ENCODE peak calls at places on chromosomes 1 and 21, in four cellular contexts. F, M, X and B are unnamed samples.

GRCh38 chr1:32454726-32455125 is 10.1 kb upstream of the ZBTB8B start:
- DNase-seq in X (no peak), F (peak; percentile 84), M (peak; percentile 17), B (no peak)

GRCh38 chr1:29531596-29531995 is 295.3 kb downstream of the PTPRU start:
- DNase-seq in M (no peak), X (no peak), F (no peak), B (no peak)

GRCh38 chr21:37914211-37914900 is 1.9 kb downstream of the KCNJ6 start:
- DNase-seq in X (no peak), F (peak; percentile 71), M (no peak), B (no peak)

GRCh38 chr1:78491311-78492071 is 717 bp downstream of the PTGFR start:
- DNase-seq in X (peak; percentile 14), M (peak; percentile 14), F (peak; percentile 82), B (no peak)

GRCh38 chr1:54949971-54950360 is 30.5 kb upstream of the TMEM61 start:
- DNase-seq in M (no peak), X (no peak), F (no peak), B (no peak)

GRCh38 chr1:3553940-3554223 is 57.4 kb downstream of the MEGF6 start:
- DNase-seq in X (no peak), M (no peak), F (no peak), B (no peak)

GRCh38 chr1:102919659-102920058 is 188.7 kb downstream of the COL11A1 start:
- DNase-seq in F (no peak), X (no peak), M (no peak), B (no peak)

GRCh38 chr21:38454161-38454560 is 44.1 kb downstream of the ERG start:
- DNase-seq in M (no peak), F (no peak), X (no peak), B (no peak)

GRCh38 chr1:47993356-47993755 is 3.8 kb downstream of the TRABD2B start:
- DNase-seq in M (no peak), F (no peak), X (no peak), B (no peak)

GRCh38 chr21:15274701-15275255 is 210.0 kb upstream of the NRIP1 start:
- DNase-seq in X (no peak), F (no peak), M (no peak), B (no peak)

GRCh38 chr21:15278279-15278678 is 213.5 kb upstream of the NRIP1 start:
- DNase-seq in X (no peak), F (no peak), M (no peak), B (no peak)

GRCh38 chr21:15277498-15277897 is 212.7 kb upstream of the NRIP1 start:
- DNase-seq in M (no peak), F (no peak), X (no peak), B (no peak)

GRCh38 chr21:15275615-15276228 is 210.9 kb upstream of the NRIP1 start:
- DNase-seq in X (no peak), M (no peak), F (no peak), B (no peak)

DNA sequence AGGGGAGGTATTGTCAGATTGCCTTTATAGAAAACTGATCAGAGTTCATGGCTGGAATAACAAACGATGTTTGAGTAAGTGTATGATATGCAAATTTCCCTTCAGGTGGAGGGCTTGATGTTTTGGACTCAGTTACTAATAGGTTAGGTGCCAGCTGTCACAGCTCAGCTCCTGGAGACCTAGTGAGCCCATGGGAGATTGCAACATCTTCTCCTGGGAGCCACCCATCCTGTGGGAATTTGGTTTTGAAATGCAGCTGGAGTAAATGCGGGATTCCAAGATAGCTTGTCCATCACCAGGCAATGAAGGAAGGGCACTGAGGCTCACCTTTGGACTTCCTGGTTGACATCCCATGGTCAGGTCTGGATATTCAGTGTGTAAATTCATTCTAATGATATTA is 211.4 kb upstream of the NRIP1 start:
- DNase-seq in X (no peak), M (no peak), F (no peak), B (no peak)
- H3K4me3 ChIP-seq in X (no peak overlapping the region), M (no peak overlapping the region), F (no peak overlapping the region), B (no peak overlapping the region)

GRCh38 chr1:150280138-150280707 is 2.1 kb upstream of the CIART start:
- DNase-seq in X (no peak), M (no peak), F (no peak), B (no peak)

GRCh38 chr1:150281758-150282557 is at the start of gene CIART:
- DNase-seq in M (peak; percentile 92), X (peak; percentile 98), F (peak; percentile 99), B (peak; percentile 93)

GRCh38 chr1:150282558-150282958 is 204 bp downstream of the CIART start:
- DNase-seq in M (no peak), F (no peak), X (no peak), B (no peak)

GRCh38 chr1:150281221-150281757 is 1.1 kb upstream of the CIART start:
- DNase-seq in X (no peak), F (peak; percentile 86), M (peak; percentile 79), B (no peak)

GRCh38 chr1:150283260-150283659 is 906 bp downstream of the CIART start:
- DNase-seq in X (no peak), F (no peak), M (no peak), B (no peak)
- H3K4me3 ChIP-seq in X (peak overlapping the region; percentile 56), F (no peak overlapping the region), M (peak overlapping the region; percentile 76), B (peak overlapping the region; percentile 50)

GRCh38 chr1:212858055-212858460 is at the start of gene FLVCR1:
- DNase-seq in X (peak; percentile 86), M (peak; percentile 97), F (peak; percentile 98), B (peak; percentile 73)

GRCh38 chr1:212858461-212859265 is 588 bp downstream of the FLVCR1 start:
- DNase-seq in X (peak; percentile 7), F (peak; percentile 50), M (peak; percentile 16), B (no peak)

GRCh38 chr1:212860713-212861581 is 2.9 kb downstream of the FLVCR1 start:
- DNase-seq in F (peak; percentile 94), X (no peak), M (no peak), B (no peak)

GRCh38 chr1:212853658-212854057 is 4.4 kb upstream of the FLVCR1 start:
- DNase-seq in F (no peak), X (no peak), M (no peak), B (no peak)

GRCh38 chr1:212856755-212857154 is 1.3 kb upstream of the FLVCR1 start:
- DNase-seq in F (no peak), M (no peak), X (no peak), B (no peak)
- H3K4me3 ChIP-seq in F (no peak overlapping the region), M (peak overlapping the region; percentile 99), X (no peak overlapping the region), B (peak overlapping the region; percentile 89)

DNA sequence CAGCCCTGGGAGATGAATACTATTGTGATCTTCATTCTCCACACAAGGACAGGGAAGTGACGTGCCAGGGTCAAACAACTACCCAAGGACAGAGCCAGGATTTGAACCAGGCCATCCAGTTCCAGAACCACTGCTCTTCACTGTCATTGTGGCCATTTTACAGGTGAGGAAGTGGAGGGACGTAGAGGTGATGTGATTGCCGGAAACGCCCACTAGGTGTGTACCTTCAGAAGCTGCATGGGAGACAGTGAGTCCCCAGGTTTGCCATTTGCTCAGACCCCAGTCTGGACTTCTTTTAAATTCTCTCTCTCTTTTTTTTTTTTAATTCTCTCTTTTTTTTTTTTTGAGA is 207.6 kb upstream of the TMEM51 start:
- DNase-seq in M (no peak), X (no peak), F (no peak), B (no peak)
- H3K4me3 ChIP-seq in M (peak overlapping the region; percentile 46), X (no peak overlapping the region), F (no peak overlapping the region), B (peak overlapping the region; percentile 28)